ENCODE peak calls at places on chromosomes 13 and 19, in eight cellular contexts. One of them, this sample, is unnamed.

GRCh38 chr13:34076943-34077703 is 259.2 kb downstream of the RFC3 start:
- DNase-seq in fibroblast of lung: peak
- DNase-seq in PC-3: peak
- DNase-seq in astrocyte of the cerebellum: peak
- DNase-seq in SK-N-SH: peak
- DNase-seq in PC-9: peak
- DNase-seq in body of pancreas: no peak
- DNase-seq in bronchial epithelial cell: peak
- DNase-seq in this sample: peak

GRCh38 chr19:19860756-19861390 is 4.8 kb upstream of the ZNF253 start:
- DNase-seq in fibroblast of lung: no peak
- DNase-seq in PC-3: no peak
- DNase-seq in astrocyte of the cerebellum: no peak
- DNase-seq in SK-N-SH: peak
- DNase-seq in PC-9: no peak
- DNase-seq in body of pancreas: peak
- DNase-seq in bronchial epithelial cell: no peak
- DNase-seq in this sample: peak

GRCh38 chr19:29375429-29376093 is 150.2 kb upstream of the VSTM2B start:
- DNase-seq in fibroblast of lung: no peak
- DNase-seq in PC-3: no peak
- DNase-seq in astrocyte of the cerebellum: no peak
- DNase-seq in SK-N-SH: no peak
- DNase-seq in PC-9: no peak
- DNase-seq in body of pancreas: no peak
- DNase-seq in bronchial epithelial cell: no peak
- DNase-seq in this sample: no peak

GRCh38 chr13:98033277-98034247 is 80.1 kb downstream of the IPO5 start:
- DNase-seq in fibroblast of lung: peak
- DNase-seq in PC-3: peak
- DNase-seq in astrocyte of the cerebellum: peak
- DNase-seq in SK-N-SH: peak
- DNase-seq in PC-9: peak
- DNase-seq in body of pancreas: peak
- DNase-seq in bronchial epithelial cell: peak
- DNase-seq in this sample: peak

GRCh38 chr19:29696045-29696682 is 18.9 kb downstream of the C19orf12 start:
- DNase-seq in fibroblast of lung: no peak
- DNase-seq in PC-3: no peak
- DNase-seq in astrocyte of the cerebellum: no peak
- DNase-seq in SK-N-SH: no peak
- DNase-seq in PC-9: no peak
- DNase-seq in body of pancreas: no peak
- DNase-seq in bronchial epithelial cell: no peak
- DNase-seq in this sample: no peak

GRCh38 chr19:51096473-51097165 is 11.6 kb downstream of the CTU1 start:
- DNase-seq in fibroblast of lung: no peak
- DNase-seq in PC-3: peak
- DNase-seq in astrocyte of the cerebellum: no peak
- DNase-seq in SK-N-SH: no peak
- DNase-seq in PC-9: peak
- DNase-seq in body of pancreas: no peak
- DNase-seq in bronchial epithelial cell: no peak
- DNase-seq in this sample: no peak

GRCh38 chr13:25114220-25114619 is 18.3 kb downstream of the PABPC3 start:
- DNase-seq in fibroblast of lung: peak
- DNase-seq in PC-3: peak
- DNase-seq in astrocyte of the cerebellum: peak
- DNase-seq in SK-N-SH: peak
- DNase-seq in PC-9: peak
- DNase-seq in body of pancreas: peak
- DNase-seq in bronchial epithelial cell: peak
- DNase-seq in this sample: peak

GRCh38 chr19:32456406-32456805 is 50.8 kb downstream of the DPY19L3 start:
- DNase-seq in fibroblast of lung: no peak
- DNase-seq in PC-3: no peak
- DNase-seq in astrocyte of the cerebellum: no peak
- DNase-seq in SK-N-SH: no peak
- DNase-seq in PC-9: no peak
- DNase-seq in body of pancreas: no peak
- DNase-seq in bronchial epithelial cell: no peak
- DNase-seq in this sample: no peak

GRCh38 chr13:78596701-78597550 is 6.4 kb downstream of the POU4F1 start:
- DNase-seq in fibroblast of lung: peak
- DNase-seq in PC-3: no peak
- DNase-seq in astrocyte of the cerebellum: no peak
- DNase-seq in SK-N-SH: no peak
- DNase-seq in PC-9: no peak
- DNase-seq in body of pancreas: no peak
- DNase-seq in bronchial epithelial cell: no peak
- DNase-seq in this sample: no peak

GRCh38 chr13:21999666-22000065 is 328.8 kb downstream of the FGF9 start:
- DNase-seq in fibroblast of lung: no peak
- DNase-seq in PC-3: no peak
- DNase-seq in astrocyte of the cerebellum: no peak
- DNase-seq in SK-N-SH: no peak
- DNase-seq in PC-9: no peak
- DNase-seq in body of pancreas: no peak
- DNase-seq in bronchial epithelial cell: no peak
- DNase-seq in this sample: no peak

GRCh38 chr13:20431687-20432384 is 93.8 kb downstream of the CRYL1 start:
- DNase-seq in fibroblast of lung: no peak
- DNase-seq in PC-3: no peak
- DNase-seq in astrocyte of the cerebellum: no peak
- DNase-seq in SK-N-SH: no peak
- DNase-seq in PC-9: no peak
- DNase-seq in body of pancreas: no peak
- DNase-seq in bronchial epithelial cell: peak
- DNase-seq in this sample: no peak

DNA sequence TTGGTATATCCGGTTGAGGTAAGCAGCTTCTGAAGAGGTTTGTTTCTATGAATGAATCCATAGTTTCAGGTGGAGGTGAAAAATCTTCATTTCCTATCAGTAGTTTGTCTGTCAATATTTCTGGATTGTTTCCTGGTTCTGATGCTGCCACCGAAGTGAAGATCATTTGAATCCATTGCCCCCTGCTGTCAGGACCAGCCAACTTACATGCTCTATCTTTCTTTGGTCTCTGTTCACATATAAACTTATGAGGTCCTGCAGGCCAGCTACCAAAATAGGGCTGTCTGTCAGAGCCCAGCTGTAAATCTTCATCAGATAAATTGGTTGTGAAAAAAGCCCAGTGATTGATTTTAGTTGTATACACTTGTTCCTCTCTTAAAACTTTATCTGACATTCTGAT is 15.2 kb upstream of the N4BP2L1 start:
- DNase-seq in fibroblast of lung: peak
- DNase-seq in PC-3: peak
- DNase-seq in astrocyte of the cerebellum: no peak
- DNase-seq in SK-N-SH: peak
- DNase-seq in PC-9: no peak
- DNase-seq in body of pancreas: no peak
- DNase-seq in bronchial epithelial cell: peak
- DNase-seq in this sample: peak
- TF ChIP-seq CTCF in fibroblast of lung: peak
- TF ChIP-seq CTCF in PC-3: peak
- TF ChIP-seq CTCF in astrocyte of the cerebellum: no peak
- TF ChIP-seq CTCF in SK-N-SH: peak
- TF ChIP-seq CTCF in PC-9: peak
- TF ChIP-seq CTCF in body of pancreas: no peak
- TF ChIP-seq CTCF in bronchial epithelial cell: peak
- TF ChIP-seq CTCF in this sample: peak

DNA sequence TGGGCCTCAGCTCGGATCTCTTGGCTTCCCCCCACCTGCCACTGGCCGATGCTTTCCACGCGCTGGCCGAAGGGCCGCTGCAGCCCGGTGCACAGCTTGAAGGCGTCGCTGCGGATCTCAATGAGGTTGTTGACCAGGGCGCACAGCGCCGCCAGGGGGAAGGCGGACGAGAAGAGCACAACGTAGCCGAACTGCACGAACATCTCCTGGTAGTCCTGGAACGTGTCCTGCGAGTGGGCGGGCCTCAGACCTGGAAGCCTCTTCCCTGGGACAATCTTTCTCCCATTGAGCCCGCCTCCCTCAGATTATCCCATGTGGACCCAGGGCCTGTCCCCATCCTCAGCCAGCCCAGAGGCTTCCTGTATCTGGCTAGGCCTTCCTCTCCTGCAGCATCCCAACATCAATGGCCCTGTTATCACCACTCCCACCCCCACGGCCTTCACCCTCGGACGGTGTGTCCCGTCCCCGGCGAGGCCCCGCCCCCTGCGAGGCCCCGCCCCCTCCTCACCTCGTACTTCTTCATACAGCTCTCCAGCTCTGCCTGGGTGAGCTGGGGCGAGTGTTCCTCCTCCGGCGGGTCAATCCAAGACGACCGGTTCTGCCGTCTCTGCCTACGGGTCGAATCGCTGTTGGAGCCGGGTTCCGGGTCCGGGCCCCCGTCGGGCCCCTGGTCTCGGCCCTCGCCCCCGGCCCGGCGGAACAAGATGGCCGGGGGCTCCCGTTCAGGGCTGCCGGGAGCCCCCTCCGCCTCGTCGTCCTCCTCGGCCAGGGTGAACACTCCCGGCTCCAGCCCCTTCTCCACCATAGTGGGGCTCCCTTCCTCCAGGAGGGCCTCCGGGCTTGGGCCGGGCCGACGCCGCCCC is 6.8 kb downstream of the ANO8 start:
- DNase-seq in fibroblast of lung: peak
- DNase-seq in PC-3: no peak
- DNase-seq in astrocyte of the cerebellum: no peak
- DNase-seq in SK-N-SH: peak
- DNase-seq in PC-9: peak
- DNase-seq in body of pancreas: peak
- DNase-seq in bronchial epithelial cell: peak
- DNase-seq in this sample: peak
- H3K4me3 ChIP-seq in fibroblast of lung: no peak
- H3K4me3 ChIP-seq in PC-3: no peak
- H3K4me3 ChIP-seq in astrocyte of the cerebellum: no peak
- H3K4me3 ChIP-seq in SK-N-SH: no peak
- H3K4me3 ChIP-seq in PC-9: peak
- H3K4me3 ChIP-seq in body of pancreas: no peak
- H3K4me3 ChIP-seq in bronchial epithelial cell: peak
- H3K4me3 ChIP-seq in this sample: peak

GRCh38 chr13:113004126-113004525 is 35.1 kb downstream of the MCF2L start:
- DNase-seq in fibroblast of lung: no peak
- DNase-seq in PC-3: no peak
- DNase-seq in astrocyte of the cerebellum: no peak
- DNase-seq in SK-N-SH: no peak
- DNase-seq in PC-9: no peak
- DNase-seq in body of pancreas: no peak
- DNase-seq in bronchial epithelial cell: no peak
- DNase-seq in this sample: no peak

GRCh38 chr13:113002891-113003290 is 33.9 kb downstream of the MCF2L start:
- DNase-seq in fibroblast of lung: no peak
- DNase-seq in PC-3: no peak
- DNase-seq in astrocyte of the cerebellum: no peak
- DNase-seq in SK-N-SH: no peak
- DNase-seq in PC-9: no peak
- DNase-seq in body of pancreas: no peak
- DNase-seq in bronchial epithelial cell: no peak
- DNase-seq in this sample: no peak

GRCh38 chr13:113000575-113000974 is 31.6 kb downstream of the MCF2L start:
- DNase-seq in fibroblast of lung: no peak
- DNase-seq in PC-3: no peak
- DNase-seq in astrocyte of the cerebellum: no peak
- DNase-seq in SK-N-SH: peak
- DNase-seq in PC-9: no peak
- DNase-seq in body of pancreas: no peak
- DNase-seq in bronchial epithelial cell: no peak
- DNase-seq in this sample: no peak

GRCh38 chr13:113001251-113002140 is 32.5 kb downstream of the MCF2L start:
- DNase-seq in fibroblast of lung: peak
- DNase-seq in PC-3: peak
- DNase-seq in astrocyte of the cerebellum: no peak
- DNase-seq in SK-N-SH: peak
- DNase-seq in PC-9: peak
- DNase-seq in body of pancreas: peak
- DNase-seq in bronchial epithelial cell: no peak
- DNase-seq in this sample: peak

GRCh38 chr13:113002206-113002821 is 33.3 kb downstream of the MCF2L start:
- DNase-seq in fibroblast of lung: no peak
- DNase-seq in PC-3: no peak
- DNase-seq in astrocyte of the cerebellum: no peak
- DNase-seq in SK-N-SH: peak
- DNase-seq in PC-9: peak
- DNase-seq in body of pancreas: peak
- DNase-seq in bronchial epithelial cell: no peak
- DNase-seq in this sample: no peak
- TF ChIP-seq CTCF in fibroblast of lung: no peak
- TF ChIP-seq CTCF in PC-3: peak
- TF ChIP-seq CTCF in astrocyte of the cerebellum: peak
- TF ChIP-seq CTCF in SK-N-SH: peak
- TF ChIP-seq CTCF in PC-9: peak
- TF ChIP-seq CTCF in body of pancreas: peak
- TF ChIP-seq CTCF in bronchial epithelial cell: peak
- TF ChIP-seq CTCF in this sample: peak

GRCh38 chr19:3819989-3820388 is 33.8 kb upstream of the MATK start:
- DNase-seq in fibroblast of lung: no peak
- DNase-seq in PC-3: no peak
- DNase-seq in astrocyte of the cerebellum: no peak
- DNase-seq in SK-N-SH: no peak
- DNase-seq in PC-9: no peak
- DNase-seq in body of pancreas: no peak
- DNase-seq in bronchial epithelial cell: no peak
- DNase-seq in this sample: no peak

GRCh38 chr19:3821156-3821555 is 35.0 kb upstream of the MATK start:
- DNase-seq in fibroblast of lung: no peak
- DNase-seq in PC-3: no peak
- DNase-seq in astrocyte of the cerebellum: no peak
- DNase-seq in SK-N-SH: no peak
- DNase-seq in PC-9: no peak
- DNase-seq in body of pancreas: no peak
- DNase-seq in bronchial epithelial cell: no peak
- DNase-seq in this sample: no peak

GRCh38 chr19:3822683-3823344 is 36.6 kb upstream of the MATK start:
- DNase-seq in fibroblast of lung: no peak
- DNase-seq in PC-3: no peak
- DNase-seq in astrocyte of the cerebellum: no peak
- DNase-seq in SK-N-SH: peak
- DNase-seq in PC-9: no peak
- DNase-seq in body of pancreas: no peak
- DNase-seq in bronchial epithelial cell: no peak
- DNase-seq in this sample: no peak

GRCh38 chr19:3823345-3823704 is 37.1 kb upstream of the MATK start:
- DNase-seq in fibroblast of lung: no peak
- DNase-seq in PC-3: no peak
- DNase-seq in astrocyte of the cerebellum: no peak
- DNase-seq in SK-N-SH: peak
- DNase-seq in PC-9: no peak
- DNase-seq in body of pancreas: no peak
- DNase-seq in bronchial epithelial cell: no peak
- DNase-seq in this sample: no peak

DNA sequence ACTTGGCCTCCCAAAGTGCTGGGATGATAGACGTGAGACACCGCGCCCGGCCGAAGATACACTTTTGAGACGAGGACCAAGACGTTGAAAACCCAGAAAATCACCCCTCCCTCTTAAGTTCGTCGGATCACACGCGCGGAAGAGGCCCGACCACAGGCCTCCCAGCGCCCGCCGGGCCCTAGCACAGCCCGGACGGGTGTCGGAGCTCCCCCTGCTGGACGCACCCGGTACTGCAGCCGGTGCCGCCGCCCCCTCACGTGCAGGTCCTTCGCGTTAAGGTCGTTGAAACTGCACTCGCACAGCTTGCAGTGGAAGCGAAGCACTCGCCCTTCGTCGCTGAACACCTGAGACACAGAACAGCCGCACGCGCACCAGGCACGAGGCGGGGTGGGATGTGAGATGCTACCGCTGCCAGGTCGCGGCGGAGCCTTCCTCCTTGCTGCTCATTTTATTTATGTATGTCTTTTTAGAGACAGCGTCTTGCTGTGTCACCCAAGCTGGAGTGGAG is 35.7 kb upstream of the MATK start:
- DNase-seq in fibroblast of lung: peak
- DNase-seq in PC-3: peak
- DNase-seq in astrocyte of the cerebellum: no peak
- DNase-seq in SK-N-SH: peak
- DNase-seq in PC-9: no peak
- DNase-seq in body of pancreas: peak
- DNase-seq in bronchial epithelial cell: no peak
- DNase-seq in this sample: peak
- H3K4me3 ChIP-seq in fibroblast of lung: no peak
- H3K4me3 ChIP-seq in PC-3: no peak
- H3K4me3 ChIP-seq in astrocyte of the cerebellum: no peak
- H3K4me3 ChIP-seq in SK-N-SH: peak
- H3K4me3 ChIP-seq in PC-9: no peak
- H3K4me3 ChIP-seq in body of pancreas: no peak
- H3K4me3 ChIP-seq in bronchial epithelial cell: no peak
- H3K4me3 ChIP-seq in this sample: no peak